ENCODE peak calls at places on chromosomes 4 and X, in six cellular contexts. V, M, N, Y, X and Z are unnamed samples.

GRCh38 chr4:11367371-11367770 is 61.3 kb downstream of the HS3ST1 start:
- DNase-seq in V (peak; percentile 81), M (no peak), Y (peak; percentile 32), N (no peak), X (no peak), Z (no peak)

GRCh38 chr4:46937493-46937892 is 28.4 kb upstream of the COX7B2 start:
- DNase-seq in N (no peak), V (peak; percentile 38), Y (peak; percentile 21), X (no peak), M (peak; percentile 22), Z (no peak)

GRCh38 chrX:19852014-19853005 is 35.1 kb downstream of the SH3KBP1 start:
- DNase-seq in Y (peak; percentile 44), X (no peak), V (peak; percentile 77), N (no peak), M (no peak), Z (peak; percentile 21)

GRCh38 chr4:165398570-165398969 is 19.8 kb downstream of the CPE start:
- DNase-seq in V (peak; percentile 46), X (no peak), Y (no peak), N (no peak), M (peak; percentile 62), Z (no peak)

GRCh38 chrX:150605603-150606002 is 37.2 kb downstream of the MTM1 start:
- DNase-seq in X (no peak), N (no peak), Y (no peak), V (no peak), M (no peak), Z (no peak)

GRCh38 chr4:23906839-23907238 is 17.0 kb upstream of the PPARGC1A start:
- DNase-seq in Y (no peak), N (no peak), M (no peak), V (no peak), X (no peak), Z (no peak)

GRCh38 chrX:1178580-1179057 is 33.8 kb downstream of the CRLF2 start:
- DNase-seq in X (no peak), N (no peak), Y (peak; percentile 40), V (peak; percentile 28), M (no peak), Z (no peak)

GRCh38 chrX:72029473-72030411 is 102.0 kb downstream of the RTL5 start:
- DNase-seq in X (peak; percentile 1), M (no peak), V (peak; percentile 63), N (no peak), Y (peak; percentile 93), Z (peak; percentile 55)

GRCh38 chrX:85084770-85085393 is 81.2 kb downstream of the APOOL start:
- DNase-seq in X (peak; percentile 7), Y (peak; percentile 55), N (no peak), M (peak; percentile 56), V (peak; percentile 57), Z (peak; percentile 56)

GRCh38 chrX:139890991-139891700 is 41.7 kb downstream of the ATP11C start:
- DNase-seq in V (peak; percentile 80), Y (peak; percentile 83), N (no peak), M (no peak), X (no peak), Z (peak; percentile 48)

GRCh38 chr4:81946996-81947395 is 426.8 kb downstream of the HNRNPD start:
- DNase-seq in N (no peak), X (no peak), Y (no peak), M (no peak), V (no peak), Z (no peak)

GRCh38 chr4:176425035-176425434 is 105.3 kb downstream of the SPCS3 start:
- DNase-seq in V (peak; percentile 58), Y (peak; percentile 77), N (no peak), M (no peak), X (no peak), Z (peak; percentile 40)

GRCh38 chr4:177596035-177596434 is 153.8 kb upstream of the AGA start:
- DNase-seq in X (peak; percentile 82), M (no peak), N (no peak), V (peak; percentile 72), Y (peak; percentile 86), Z (peak; percentile 76)

GRCh38 chr4:101801957-101802356 is 11.4 kb downstream of the BANK1 start:
- DNase-seq in M (peak; percentile 42), V (no peak), Y (no peak), N (no peak), X (no peak), Z (no peak)

GRCh38 chr4:121791481-121791880 is 9.6 kb upstream of the EXOSC9 start:
- DNase-seq in X (no peak), N (no peak), Y (peak; percentile 12), V (peak; percentile 60), M (no peak), Z (peak; percentile 66)

GRCh38 chr4:165493359-165493758 is 114.6 kb downstream of the CPE start:
- DNase-seq in M (peak; percentile 62), V (peak; percentile 76), N (peak; percentile 90), X (peak; percentile 64), Y (peak; percentile 76), Z (peak; percentile 69)

GRCh38 chr4:61663310-61663709 is 463.2 kb downstream of the ADGRL3 start:
- DNase-seq in V (no peak), X (no peak), Y (no peak), M (no peak), N (peak; percentile 62), Z (no peak)

GRCh38 chr4:12846368-12846767 is 637.8 kb downstream of the RAB28 start:
- DNase-seq in N (no peak), V (no peak), M (no peak), X (no peak), Y (no peak), Z (no peak)

GRCh38 chr4:41913509-41913908 is 21.7 kb upstream of the TMEM33 start:
- DNase-seq in M (no peak), X (no peak), V (peak; percentile 32), Y (peak; percentile 69), N (no peak), Z (no peak)

GRCh38 chr4:100369871-100370270 is 148.0 kb downstream of the EMCN start:
- DNase-seq in M (no peak), X (no peak), V (no peak), Y (no peak), N (no peak), Z (no peak)

GRCh38 chr4:138348055-138348454 is 105.9 kb upstream of the SLC7A11 start:
- DNase-seq in V (peak; percentile 23), M (no peak), Y (peak; percentile 75), N (no peak), X (peak; percentile 11), Z (no peak)

GRCh38 chr4:86633854-86634253 is 39.7 kb downstream of the PTPN13 start:
- DNase-seq in Y (no peak), N (no peak), V (no peak), X (no peak), M (no peak), Z (no peak)

GRCh38 chrX:119181491-119181890 is 53.9 kb upstream of the KIAA1210 start:
- DNase-seq in Y (peak; percentile 70), X (no peak), V (peak; percentile 23), N (no peak), M (no peak), Z (no peak)

GRCh38 chr4:163930086-163930485 is 435.6 kb downstream of the TMA16 start:
- DNase-seq in N (no peak), Y (no peak), X (no peak), V (no peak), M (no peak), Z (no peak)

GRCh38 chr4:24686866-24687672 is 102.7 kb upstream of the DHX15 start:
- DNase-seq in V (peak; percentile 17), X (peak; percentile 34), M (peak; percentile 6), Y (peak; percentile 54), N (no peak), Z (no peak)

GRCh38 chr4:14396183-14396582 is 606.1 kb upstream of the CPEB2 start:
- DNase-seq in N (no peak), X (no peak), Y (peak; percentile 2), V (no peak), M (no peak), Z (no peak)